ENCODE peak calls at places on chromosomes 11 and 22, in four cellular contexts. W is K562, P is HepG2, A is GM12878. Q is an unnamed sample.

GRCh38 chr11:63939351-63939920 is 634 bp downstream of the NAA40 start:
- DNase-seq in W (no peak), P (no peak), A (no peak), Q (no peak)

GRCh38 chr11:8258289-8258688 is 5.4 kb downstream of the LMO1 start:
- DNase-seq in W (no peak), P (no peak), A (no peak), Q (no peak)

GRCh38 chr22:38317995-38318715 is 922 bp upstream of the CSNK1E start:
- DNase-seq in W (peak; percentile 68), P (peak; percentile 77), A (no peak), Q (no peak)

GRCh38 chr22:50030315-50031188 is 18.0 kb upstream of the IL17REL start:
- DNase-seq in W (peak; percentile 82), P (peak; percentile 44), A (no peak), Q (peak; percentile 93)

GRCh38 chr22:23147632-23148387 is 2.5 kb downstream of the RAB36 start:
- DNase-seq in W (peak; percentile 56), P (peak; percentile 21), A (no peak), Q (no peak)

GRCh38 chr11:57779275-57779674 is 17.7 kb downstream of the CTNND1 start:
- DNase-seq in W (no peak), P (peak; percentile 86), A (no peak), Q (peak; percentile 31)

GRCh38 chr11:113272281-113272680 is 42.1 kb upstream of the TTC12 start:
- DNase-seq in W (no peak), P (no peak), A (no peak), Q (no peak)

GRCh38 chr11:330307-330693 is 9.6 kb upstream of the IFITM3 start:
- DNase-seq in W (no peak), P (no peak), A (no peak), Q (no peak)

GRCh38 chr22:30947821-30948454 is 20.6 kb downstream of the MORC2 start:
- DNase-seq in W (peak; percentile 15), P (peak; percentile 26), A (no peak), Q (no peak)

GRCh38 chr11:75384438-75385080 is 14.8 kb upstream of the RPS3 start:
- DNase-seq in W (peak; percentile 84), P (peak; percentile 50), A (no peak), Q (peak; percentile 86)

GRCh38 chr22:49976439-49977175 is 16.0 kb downstream of the PIM3 start:
- DNase-seq in W (peak; percentile 14), P (no peak), A (peak; percentile 67), Q (no peak)

GRCh38 chr11:61756452-61757212 is 4.2 kb downstream of the MYRF start:
- DNase-seq in W (peak; percentile 74), P (peak; percentile 94), A (peak; percentile 73), Q (no peak)

GRCh38 chr11:6992457-6993431 is 27.4 kb downstream of the ZNF214 start:
- DNase-seq in W (no peak), P (no peak), A (no peak), Q (no peak)

GRCh38 chr22:47067911-47068654 is 305.6 kb downstream of the TBC1D22A start:
- DNase-seq in W (no peak), P (no peak), A (no peak), Q (no peak)

GRCh38 chr22:29218758-29219408 is 13.2 kb downstream of the EMID1 start:
- DNase-seq in W (peak; percentile 3), P (no peak), A (no peak), Q (no peak)

GRCh38 chr11:43825217-43825816 is 55.3 kb upstream of the ALKBH3 start:
- DNase-seq in W (peak; percentile 17), P (peak; percentile 8), A (no peak), Q (no peak)

GRCh38 chr22:37419916-37420655 is 7.2 kb downstream of the ELFN2 start:
- DNase-seq in W (no peak), P (no peak), A (no peak), Q (peak; percentile 64)

GRCh38 chr22:33589297-33589696 is 331.0 kb downstream of the LARGE1 start:
- DNase-seq in W (no peak), P (no peak), A (no peak), Q (no peak)

GRCh38 chr11:34636127-34636526 is 15.2 kb downstream of the EHF start:
- DNase-seq in W (no peak), P (no peak), A (no peak), Q (no peak)

GRCh38 chr11:121864660-121865059 is 251.4 kb downstream of the BLID start:
- DNase-seq in W (no peak), P (peak; percentile 19), A (no peak), Q (no peak)

GRCh38 chr11:1931326-1931725 is 11.8 kb downstream of the TNNT3 start:
- DNase-seq in W (no peak), P (no peak), A (no peak), Q (peak; percentile 9)

GRCh38 chr11:77074626-77075221 is 8.0 kb downstream of the CAPN5 start:
- DNase-seq in W (no peak), P (no peak), A (no peak), Q (no peak)

GRCh38 chr11:46290598-46291309 is 13.3 kb downstream of the CREB3L1 start:
- DNase-seq in W (peak; percentile 87), P (no peak), A (no peak), Q (peak; percentile 91)

GRCh38 chr11:35588627-35589026 is 29.6 kb upstream of the FJX1 start:
- DNase-seq in W (no peak), P (no peak), A (no peak), Q (no peak)

GRCh38 chr11:35725880-35726279 is 63.3 kb downstream of the TRIM44 start:
- DNase-seq in W (peak; percentile 20), P (no peak), A (no peak), Q (no peak)

DNA sequence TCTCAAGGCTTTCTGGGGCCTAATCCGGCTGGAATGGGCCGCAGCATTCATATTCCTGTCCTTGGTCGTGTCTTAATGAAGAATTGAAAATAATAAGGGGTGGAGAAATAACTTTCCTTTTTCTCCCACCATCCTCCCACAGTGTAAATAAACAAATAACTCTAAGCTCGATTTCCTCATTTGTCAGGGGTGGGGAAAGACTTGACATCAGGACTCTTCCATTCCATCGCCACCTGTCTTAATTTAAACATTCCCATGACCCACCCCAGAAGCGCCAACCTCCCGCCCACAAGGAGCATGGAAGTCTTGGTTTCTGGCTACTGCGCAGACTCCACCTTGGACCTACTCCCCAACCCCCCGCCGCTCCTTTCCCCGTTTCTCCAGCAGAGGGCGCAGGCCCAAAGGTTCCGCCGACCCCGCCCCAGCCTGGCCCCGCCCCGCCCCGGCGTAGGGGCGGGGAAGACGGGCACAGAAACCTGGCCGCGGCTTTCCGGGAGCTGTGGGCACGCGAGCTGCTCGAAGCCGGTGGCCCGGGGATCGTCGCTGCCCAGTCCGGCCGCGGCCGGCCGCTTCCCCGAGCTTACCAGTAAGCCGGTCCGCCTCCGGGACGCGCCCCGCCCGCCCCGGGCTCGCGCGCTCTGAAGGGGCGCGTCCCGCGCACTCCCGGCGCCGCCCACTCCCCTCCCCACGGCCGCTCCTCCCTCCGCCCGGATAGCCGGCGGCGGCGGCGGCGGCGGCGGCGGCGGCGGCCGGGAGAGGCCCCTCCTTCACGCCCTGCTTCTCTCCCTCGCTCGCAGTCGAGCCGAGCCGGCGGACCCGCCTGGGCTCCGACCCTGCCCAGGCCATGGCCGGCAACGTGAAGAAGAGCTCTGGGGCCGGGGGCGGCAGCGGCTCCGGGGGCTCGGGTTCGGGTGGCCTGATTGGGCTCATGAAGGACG is at the start of gene CBL:
- DNase-seq in W (peak; percentile 96), P (peak; percentile 80), A (peak; percentile 47), Q (peak; percentile 98)
- TF ChIP-seq ESRRA in W (peak; percentile 2), P (no peak), A (no peak), Q (no peak)

GRCh38 chr11:72609045-72609444 is 65.2 kb downstream of the PDE2A start:
- DNase-seq in W (peak; percentile 57), P (no peak), A (no peak), Q (no peak)
- TF ChIP-seq CREM in W (no peak), P (no peak), A (no peak), Q (no peak)

GRCh38 chr11:66715346-66716085 is 13.5 kb downstream of the SPTBN2 start:
- DNase-seq in W (no peak), P (no peak), A (no peak), Q (no peak)

GRCh38 chr11:66718320-66718971 is 10.6 kb downstream of the SPTBN2 start:
- DNase-seq in W (no peak), P (peak; percentile 39), A (no peak), Q (peak; percentile 52)

GRCh38 chr11:66710384-66710930 is 18.6 kb downstream of the SPTBN2 start:
- DNase-seq in W (no peak), P (no peak), A (no peak), Q (no peak)

GRCh38 chr11:66717925-66718319 is 11.1 kb downstream of the SPTBN2 start:
- DNase-seq in W (no peak), P (no peak), A (no peak), Q (no peak)

GRCh38 chr11:66713746-66714480 is 15.1 kb downstream of the SPTBN2 start:
- DNase-seq in W (no peak), P (no peak), A (no peak), Q (no peak)
- TF ChIP-seq ESRRA in W (no peak), P (no peak), A (no peak), Q (no peak)

DNA sequence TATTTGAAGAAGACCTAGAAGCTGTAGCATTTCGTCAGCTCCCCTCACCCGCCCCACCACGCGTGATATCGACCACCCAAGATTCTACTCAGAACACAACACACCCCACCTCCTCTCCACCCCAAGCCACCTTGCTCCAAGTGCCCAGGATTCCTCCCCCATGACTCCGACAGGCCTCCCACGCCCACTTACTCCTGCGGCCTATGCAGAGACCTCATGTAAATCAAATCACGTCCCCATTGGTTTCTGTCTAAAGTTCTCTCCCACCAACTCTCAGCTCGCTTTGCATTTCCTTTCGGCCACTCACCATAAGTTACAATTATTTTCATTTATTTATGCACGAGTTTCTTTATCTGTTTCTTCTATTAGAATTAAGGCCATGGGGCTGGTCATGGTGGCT is 11.0 kb downstream of the TMEM151A start:
- DNase-seq in W (no peak), P (no peak), A (no peak), Q (no peak)
- TF ChIP-seq CREM in W (no peak), P (no peak), A (no peak), Q (no peak)

GRCh38 chr11:69352181-69352580 is 58.2 kb downstream of the MYEOV start:
- DNase-seq in W (no peak), P (no peak), A (no peak), Q (no peak)
- TF ChIP-seq ESRRA in W (no peak), P (no peak), A (no peak), Q (no peak)

GRCh38 chr11:12123177-12123576 is 12.8 kb downstream of the MICAL2 start:
- DNase-seq in W (no peak), P (no peak), A (no peak), Q (no peak)
- TF ChIP-seq CREM in W (no peak), P (no peak), A (no peak), Q (no peak)

GRCh38 chr11:96706761-96707160 is 316.9 kb downstream of the JRKL start:
- DNase-seq in W (no peak), P (no peak), A (no peak), Q (no peak)
- TF ChIP-seq ESRRA in W (no peak), P (no peak), A (no peak), Q (no peak)

GRCh38 chr11:86365566-86365965 is 9.1 kb upstream of the CCDC81 start:
- DNase-seq in W (no peak), P (no peak), A (no peak), Q (no peak)
- TF ChIP-seq CREM in W (no peak), P (no peak), A (no peak), Q (no peak)

DNA sequence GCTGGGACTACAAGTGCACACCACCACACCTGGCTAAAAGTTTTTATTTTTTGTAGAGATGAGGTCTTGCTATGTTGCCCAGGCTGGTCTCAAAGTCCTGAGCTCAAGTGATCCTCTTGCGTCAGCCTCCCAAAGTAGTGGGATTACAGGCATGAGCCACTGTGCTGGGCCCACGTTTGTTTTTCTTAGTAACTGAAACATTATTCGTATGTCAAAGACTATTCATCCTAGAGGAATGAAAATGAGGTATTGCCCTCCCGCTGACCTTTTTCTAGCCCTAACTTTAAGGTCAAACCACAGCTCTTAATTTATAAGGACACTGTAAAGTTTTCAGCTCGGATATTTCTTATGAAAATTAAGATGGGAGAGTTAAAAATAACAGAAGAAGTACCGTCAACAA is 33.2 kb upstream of the PAX6 start:
- DNase-seq in W (no peak), P (no peak), A (no peak), Q (no peak)
- TF ChIP-seq ESRRA in W (no peak), P (no peak), A (no peak), Q (no peak)